ENCODE peak calls at places on chromosomes 3 and 15, in six cellular contexts. J is H9, W is IMR-90, D is H1, I is mesendoderm, P is mesenchymal stem cell. L is an unnamed sample.

GRCh38 chr3:33146791-33147445 is 33.1 kb downstream of the CRTAP start:
- DNase-seq in W (peak), P (no peak), J (no peak), I (no peak), D (no peak), L (no peak)

GRCh38 chr3:69239063-69239462 is 116.7 kb upstream of the LMOD3 start:
- DNase-seq in W (no peak), P (no peak), J (no peak), I (peak), D (no peak), L (no peak)

GRCh38 chr3:63613561-63613960 is 38.9 kb upstream of the SNTN start:
- DNase-seq in J (no peak), D (no peak), P (no peak), I (no peak), W (peak), L (no peak)

GRCh38 chr3:131349946-131350347 is 31.6 kb upstream of the NUDT16 start:
- DNase-seq in D (no peak), I (peak), W (peak), J (no peak), P (peak), L (no peak)

GRCh38 chr15:39591141-39591895 is 10.4 kb downstream of the THBS1 start:
- DNase-seq in W (peak), D (no peak), P (peak), J (no peak), I (no peak), L (no peak)

GRCh38 chr3:11949351-11949750 is 54.8 kb upstream of the SYN2 start:
- DNase-seq in P (no peak), J (no peak), W (no peak), I (no peak), D (no peak), L (no peak)

GRCh38 chr15:78979456-78980320 is 34.8 kb upstream of the CTSH start:
- DNase-seq in D (peak), W (peak), J (peak), I (peak), P (peak), L (peak)

GRCh38 chr3:78140274-78140673 is 1100.4 kb downstream of the ROBO2 start:
- DNase-seq in D (no peak), W (peak), I (no peak), P (peak), J (no peak), L (no peak)

GRCh38 chr15:62241135-62241770 is 76.2 kb upstream of the C2CD4B start:
- DNase-seq in D (peak), J (peak), P (peak), I (peak), W (no peak), L (peak)

GRCh38 chr3:9147215-9147895 is 102.1 kb downstream of the SRGAP3 start:
- DNase-seq in I (no peak), J (no peak), W (no peak), D (no peak), P (no peak), L (no peak)

GRCh38 chr15:62824111-62824737 is 218.3 kb upstream of the TPM1 start:
- DNase-seq in W (peak), D (no peak), J (no peak), I (no peak), P (peak), L (no peak)

GRCh38 chr3:9649791-9650521 is 651 bp downstream of the MTMR14 start:
- DNase-seq in D (no peak), I (no peak), J (no peak), P (peak), W (no peak), L (no peak)

GRCh38 chr3:10647376-10647775 is 142.0 kb upstream of the ATP2B2 start:
- DNase-seq in J (no peak), I (no peak), D (no peak), W (no peak), P (no peak), L (no peak)

GRCh38 chr15:68755731-68756130 is 65.0 kb downstream of the ANP32A start:
- DNase-seq in I (no peak), D (no peak), J (no peak), P (no peak), W (no peak), L (no peak)

GRCh38 chr3:185934726-185935464 is 2.9 kb downstream of the TRA2B start:
- DNase-seq in I (no peak), P (no peak), D (no peak), J (no peak), W (peak), L (no peak)

GRCh38 chr3:185937689-185938374 is at the start of gene TRA2B:
- DNase-seq in J (peak), P (peak), W (peak), I (peak), D (peak), L (peak)

GRCh38 chr3:185939721-185940120 is 1.9 kb upstream of the TRA2B start:
- DNase-seq in I (no peak), D (no peak), W (no peak), P (no peak), J (no peak), L (no peak)

GRCh38 chr3:185935465-185936263 is 2.1 kb downstream of the TRA2B start:
- DNase-seq in W (peak), D (no peak), P (no peak), J (no peak), I (peak), L (no peak)

DNA sequence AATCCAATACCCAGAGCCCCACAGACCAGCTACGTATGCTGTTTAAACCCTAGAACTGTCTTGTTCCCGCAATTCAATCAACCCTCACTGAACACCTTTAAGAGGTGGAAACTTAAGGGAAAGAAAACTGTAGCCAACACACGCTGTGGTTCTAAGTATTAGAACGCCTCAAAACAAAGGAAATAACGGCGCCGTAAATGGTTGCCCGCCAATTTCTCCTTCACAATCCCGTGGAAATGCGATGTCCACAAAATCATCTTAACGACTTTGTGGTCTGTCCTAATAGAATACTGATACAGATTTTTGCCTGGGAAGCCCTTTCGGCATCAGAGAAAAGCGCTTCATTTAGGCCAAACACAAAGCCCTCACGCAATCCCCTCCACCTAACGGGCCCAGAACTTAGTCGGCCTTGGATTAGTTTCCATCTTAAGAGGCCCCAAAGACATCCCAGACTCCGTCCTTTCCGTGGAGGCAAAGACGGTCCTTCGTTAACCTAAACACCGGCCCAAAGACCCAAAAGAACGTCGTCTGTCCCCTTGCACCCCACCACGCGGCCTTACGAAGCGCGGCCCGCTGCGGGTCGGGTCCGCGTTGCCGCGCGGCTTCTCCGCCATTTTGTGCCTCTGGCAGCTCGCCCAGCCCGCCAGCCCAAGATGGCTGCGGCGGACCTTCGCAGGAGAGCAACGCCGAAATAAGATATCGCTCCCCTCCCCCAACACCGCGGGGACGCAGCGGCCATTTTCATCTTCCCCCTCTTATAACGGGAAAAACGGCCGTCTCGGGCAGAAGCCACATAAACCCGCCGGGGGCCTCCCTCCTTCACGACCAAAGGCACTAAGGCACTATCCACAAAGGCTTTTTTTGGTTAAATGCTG is 763 bp downstream of the TRA2B start:
- DNase-seq in D (peak), W (peak), J (peak), I (peak), P (peak), L (peak)
- H2BK5ac ChIP-seq in D (peak), W (peak), J (peak), I (peak), P (peak), L (peak)

DNA sequence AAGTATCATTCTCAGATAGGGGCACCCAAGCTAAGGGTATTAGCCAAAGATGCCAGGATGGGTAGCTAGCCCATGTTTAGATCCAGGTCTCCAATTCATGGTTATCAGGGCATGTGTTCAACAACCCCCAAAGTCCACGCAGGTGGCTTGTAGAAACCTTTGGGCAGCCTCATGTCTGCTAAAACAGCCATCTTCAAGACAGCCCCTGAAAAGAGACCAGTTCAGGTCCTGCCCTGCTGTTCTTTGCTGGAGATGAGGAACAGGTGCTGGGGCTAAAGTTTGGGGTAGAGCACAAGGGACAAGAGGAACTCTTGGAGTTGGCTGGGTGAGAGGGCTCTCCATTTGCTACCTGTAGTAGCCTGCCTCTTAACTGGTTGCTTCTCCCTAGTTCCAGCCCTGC is 4.6 kb downstream of the PPM1M start:
- DNase-seq in I (no peak), D (no peak), J (no peak), W (no peak), P (no peak), L (no peak)
- H4K8ac ChIP-seq in I (no peak), D (no peak), J (no peak), W (no peak), P (no peak), L (no peak)

DNA sequence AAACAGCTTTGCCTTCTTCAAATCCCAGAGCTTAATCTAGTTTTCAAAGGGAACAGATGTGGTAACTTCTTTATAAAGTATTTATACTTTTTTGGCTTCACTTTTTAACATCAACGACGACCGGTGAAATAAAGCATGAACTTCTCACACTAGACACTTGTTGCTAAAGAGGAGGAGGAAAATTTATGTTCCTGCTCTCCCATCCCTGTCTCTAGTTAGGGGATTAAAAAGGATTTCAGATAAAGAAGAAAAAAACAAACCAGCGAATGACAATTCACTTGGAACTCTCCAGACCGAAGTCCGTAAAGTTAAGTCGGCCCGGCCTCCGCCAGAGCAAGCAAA is 672 bp downstream of the NEDD4 start:
- DNase-seq in J (no peak), D (no peak), W (peak), P (no peak), I (no peak), L (no peak)
- H2BK5ac ChIP-seq in J (no peak), D (no peak), W (peak), P (no peak), I (no peak), L (peak)

DNA sequence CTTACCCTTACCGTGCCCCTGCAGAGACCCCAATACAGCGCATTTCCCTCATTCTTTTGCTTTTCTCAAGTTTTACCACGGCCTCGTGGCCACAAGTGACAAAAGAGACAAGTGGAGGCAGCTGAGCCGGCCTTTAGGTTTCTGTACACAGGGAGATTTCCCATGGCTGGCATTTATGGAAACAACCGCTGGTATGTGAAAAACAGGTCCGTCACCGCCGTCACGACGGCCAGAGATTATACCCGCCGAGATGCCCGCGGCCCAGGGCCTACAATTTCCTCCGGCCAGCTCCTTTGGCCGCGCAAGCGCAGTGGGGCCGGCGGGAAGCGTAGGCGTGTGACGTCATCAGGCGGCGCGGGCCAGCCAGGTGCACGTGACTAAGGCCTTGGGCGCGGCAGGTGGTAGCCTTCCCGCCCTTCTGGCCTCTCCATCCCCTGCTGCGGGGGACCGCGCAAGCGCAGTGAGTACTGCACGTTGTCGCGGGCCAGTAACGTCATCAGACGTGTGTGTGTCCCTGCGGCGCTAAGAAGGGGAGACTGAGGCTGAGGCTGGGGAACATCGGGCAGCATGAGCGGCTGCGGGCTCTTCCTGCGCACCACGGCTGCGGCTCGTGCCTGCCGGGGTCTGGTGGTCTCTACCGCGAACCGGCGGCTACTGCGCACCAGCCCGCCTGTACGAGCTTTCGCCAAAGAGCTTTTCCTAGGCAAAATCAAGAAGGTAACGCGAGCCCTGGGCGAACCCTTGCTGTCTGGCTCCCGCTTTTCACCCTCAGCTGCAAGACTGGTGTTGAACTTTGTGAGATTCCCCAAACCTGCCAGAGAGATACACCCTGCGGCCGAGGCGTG is at the start of gene ACAD9:
- DNase-seq in J (peak), W (peak), D (peak), I (peak), P (peak), L (peak)
- H4K8ac ChIP-seq in J (no peak), W (peak), D (peak), I (no peak), P (peak), L (no peak)

L was measured in neuronal stem cell.